ENCODE peak calls at places on chromosomes 11 and 22, in six cellular contexts. R is GM12865, P is stomach, K is foreskin keratinocyte, Q is colonic mucosa, N is Calu3. X is an unnamed sample.

GRCh38 chr11:66855574-66856495 is 1.0 kb upstream of the LRFN4 start:
- DNase-seq in R (peak; percentile 92), P (peak; percentile 94), K (no peak), Q (peak; percentile 97), N (peak; percentile 96), X (no peak)

GRCh38 chr22:32826537-32826936 is 25.0 kb downstream of the TIMP3 start:
- DNase-seq in R (no peak), P (no peak), K (no peak), Q (no peak), N (no peak), X (no peak)

GRCh38 chr11:68677432-68677831 is 6.9 kb upstream of the GAL start:
- DNase-seq in R (no peak), P (no peak), K (no peak), Q (no peak), N (peak; percentile 80), X (no peak)

GRCh38 chr11:127027000-127027399 is 26.4 kb upstream of the KIRREL3 start:
- DNase-seq in R (no peak), P (no peak), K (no peak), Q (no peak), N (no peak), X (no peak)

GRCh38 chr11:71442880-71443279 is 5.3 kb downstream of the DHCR7 start:
- DNase-seq in R (no peak), P (no peak), K (no peak), Q (no peak), N (no peak), X (no peak)

GRCh38 chr11:75386912-75387311 is 12.4 kb upstream of the RPS3 start:
- DNase-seq in R (no peak), P (no peak), K (no peak), Q (peak; percentile 56), N (no peak), X (no peak)

GRCh38 chr11:65829459-65829858 is 4.3 kb upstream of the SNX32 start:
- DNase-seq in R (no peak), P (no peak), K (no peak), Q (no peak), N (no peak), X (no peak)

GRCh38 chr11:83510530-83511449 is 224.6 kb upstream of the CCDC90B start:
- DNase-seq in R (no peak), P (no peak), K (peak; percentile 8), Q (no peak), N (no peak), X (no peak)

GRCh38 chr11:42043312-42043711 is 583.9 kb upstream of the LRRC4C start:
- DNase-seq in R (no peak), P (no peak), K (peak; percentile 40), Q (no peak), N (no peak), X (no peak)

GRCh38 chr11:117855452-117855851 is 21.0 kb downstream of the FXYD6 start:
- DNase-seq in R (no peak), P (peak; percentile 7), K (no peak), Q (no peak), N (no peak), X (peak; percentile 34)

GRCh38 chr11:78370406-78371172 is 47.0 kb downstream of the GAB2 start:
- DNase-seq in R (no peak), P (no peak), K (no peak), Q (no peak), N (no peak), X (no peak)

GRCh38 chr11:69883292-69884255 is 64.4 kb upstream of the FGF3 start:
- DNase-seq in R (no peak), P (no peak), K (no peak), Q (no peak), N (no peak), X (peak; percentile 5)

GRCh38 chr22:46165975-46166374 is 15.6 kb downstream of the PPARA start:
- DNase-seq in R (no peak), P (no peak), K (no peak), Q (no peak), N (no peak), X (no peak)

GRCh38 chr11:117546431-117547160 is 218.9 kb downstream of the CEP164 start:
- DNase-seq in R (no peak), P (no peak), K (no peak), Q (no peak), N (no peak), X (no peak)

GRCh38 chr11:122836916-122837315 is 1.4 kb upstream of the CRTAM start:
- DNase-seq in R (no peak), P (no peak), K (no peak), Q (no peak), N (no peak), X (no peak)

GRCh38 chr11:33953289-33953688 is 61.4 kb upstream of the LMO2 start:
- DNase-seq in R (no peak), P (no peak), K (no peak), Q (no peak), N (no peak), X (no peak)

GRCh38 chr22:34960005-34960404 is 106.0 kb upstream of the ISX start:
- DNase-seq in R (no peak), P (no peak), K (no peak), Q (no peak), N (no peak), X (no peak)

GRCh38 chr11:36400768-36401455 is 104.8 kb downstream of the PRR5L start:
- DNase-seq in R (peak; percentile 26), P (no peak), K (no peak), Q (no peak), N (no peak), X (no peak)

GRCh38 chr11:124745835-124746620 is 6.0 kb downstream of the VSIG2 start:
- DNase-seq in R (peak; percentile 37), P (no peak), K (no peak), Q (peak; percentile 87), N (no peak), X (no peak)
- TF ChIP-seq CTCF in R (peak; percentile 40), P (no peak), K (peak; percentile 55), Q (peak; percentile 36), N (no peak), X (peak; percentile 16)

GRCh38 chr11:2815762-2816496 is 69.6 kb downstream of the CDKN1C start:
- DNase-seq in R (no peak), P (no peak), K (no peak), Q (no peak), N (no peak), X (no peak)

GRCh38 chr11:2818021-2818420 is 67.6 kb downstream of the CDKN1C start:
- DNase-seq in R (no peak), P (no peak), K (no peak), Q (no peak), N (no peak), X (no peak)

GRCh38 chr11:2816941-2817421 is 68.6 kb downstream of the CDKN1C start:
- DNase-seq in R (no peak), P (no peak), K (no peak), Q (no peak), N (no peak), X (no peak)

GRCh38 chr11:2817431-2817830 is 68.1 kb downstream of the CDKN1C start:
- DNase-seq in R (no peak), P (no peak), K (no peak), Q (no peak), N (no peak), X (no peak)

GRCh38 chr11:2816517-2816916 is 69.1 kb downstream of the CDKN1C start:
- DNase-seq in R (no peak), P (no peak), K (no peak), Q (no peak), N (no peak), X (no peak)
- TF ChIP-seq CTCF in R (no peak), P (no peak), K (no peak), Q (no peak), N (no peak), X (no peak)

GRCh38 chr11:44172966-44173365 is 77.5 kb downstream of the EXT2 start:
- DNase-seq in R (no peak), P (no peak), K (no peak), Q (no peak), N (no peak), X (no peak)

GRCh38 chr11:44176541-44177213 is 81.2 kb downstream of the EXT2 start:
- DNase-seq in R (no peak), P (no peak), K (no peak), Q (no peak), N (no peak), X (no peak)

GRCh38 chr11:44167047-44167446 is 71.6 kb downstream of the EXT2 start:
- DNase-seq in R (no peak), P (no peak), K (no peak), Q (no peak), N (no peak), X (no peak)

GRCh38 chr11:44174846-44175245 is 79.4 kb downstream of the EXT2 start:
- DNase-seq in R (no peak), P (no peak), K (no peak), Q (no peak), N (no peak), X (no peak)

GRCh38 chr11:44171518-44171917 is 76.0 kb downstream of the EXT2 start:
- DNase-seq in R (no peak), P (no peak), K (no peak), Q (no peak), N (no peak), X (no peak)
- TF ChIP-seq CTCF in R (no peak), P (no peak), K (no peak), Q (no peak), N (no peak), X (no peak)

DNA sequence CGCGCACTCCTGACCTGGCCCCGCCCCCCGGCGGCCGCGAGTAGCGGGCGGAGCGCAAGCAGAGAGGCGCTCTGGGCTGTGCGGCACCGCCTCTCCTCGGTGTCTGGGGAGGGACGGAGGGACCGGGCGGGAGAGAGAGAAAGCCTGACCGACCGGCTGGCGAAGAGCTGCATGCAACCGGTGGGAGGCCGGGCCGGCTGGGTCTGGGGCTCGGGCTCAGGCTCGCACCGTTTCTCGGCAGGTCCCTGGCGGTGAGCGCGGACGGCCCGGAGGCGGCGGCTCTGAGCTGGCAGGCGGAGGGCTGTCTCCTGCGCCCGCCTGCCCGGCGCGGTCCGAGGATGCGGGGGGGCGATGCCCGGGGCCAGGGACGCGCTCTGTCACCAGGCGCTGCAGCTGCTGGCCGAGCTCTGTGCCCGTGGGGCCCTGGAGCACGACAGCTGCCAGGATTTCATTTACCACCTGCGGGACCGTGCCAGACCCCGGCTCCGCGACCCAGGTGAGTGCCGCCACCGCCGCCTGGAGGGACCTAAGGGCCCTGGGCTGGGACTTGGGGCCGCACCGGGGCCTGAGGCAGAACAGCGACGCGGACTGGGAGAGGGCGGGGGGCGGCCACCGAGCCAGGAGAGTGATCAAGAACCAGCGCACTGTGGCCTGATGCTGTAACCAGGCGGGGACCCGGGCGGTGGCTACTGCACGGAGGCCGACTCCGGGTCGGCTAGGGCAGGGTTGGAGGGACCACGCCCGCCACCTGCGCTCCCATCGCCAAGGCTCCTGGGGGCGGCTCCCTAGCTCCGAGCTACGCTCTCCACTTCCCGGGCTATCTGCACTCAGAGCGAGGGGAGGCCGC is at the start of gene SYT9:
- DNase-seq in R (peak; percentile 29), P (peak; percentile 54), K (no peak), Q (peak; percentile 34), N (no peak), X (peak; percentile 44)
- TF ChIP-seq CTCF in R (no peak), P (no peak), K (no peak), Q (no peak), N (no peak), X (no peak)

GRCh38 chr22:24117942-24118341 is 63.3 kb upstream of the SUSD2 start:
- DNase-seq in R (no peak), P (no peak), K (no peak), Q (no peak), N (peak; percentile 15), X (no peak)
- TF ChIP-seq CTCF in R (no peak), P (no peak), K (no peak), Q (no peak), N (no peak), X (no peak)

GRCh38 chr22:20813056-20813455 is 39.1 kb downstream of the SERPIND1 start:
- DNase-seq in R (no peak), P (no peak), K (no peak), Q (no peak), N (no peak), X (no peak)
- TF ChIP-seq CTCF in R (no peak), P (no peak), K (no peak), Q (no peak), N (no peak), X (no peak)